ENCODE peak calls at places on chromosomes 12 and 14, in five cellular contexts. S, B, O, F and R are unnamed samples.

GRCh38 chr14:104548802-104549535 is 30.6 kb upstream of the C14orf180 start:
- DNase-seq in F (no peak), B (no peak), O (no peak), S (no peak), R (no peak)

GRCh38 chr12:13472690-13473089 is 276.2 kb downstream of the EMP1 start:
- DNase-seq in O (no peak), S (peak), F (no peak), B (no peak), R (no peak)

GRCh38 chr12:57632369-57632897 is 568 bp downstream of the B4GALNT1 start:
- DNase-seq in F (peak), S (no peak), B (no peak), O (peak), R (no peak)

GRCh38 chr14:97380539-97380941 is 583.4 kb downstream of the VRK1 start:
- DNase-seq in S (no peak), F (no peak), B (no peak), O (no peak), R (no peak)

GRCh38 chr12:26058308-26058707 is 66.5 kb downstream of the BHLHE41 start:
- DNase-seq in O (no peak), F (no peak), B (no peak), S (no peak), R (no peak)

GRCh38 chr12:124184456-124184855 is 110.4 kb upstream of the RFLNA start:
- DNase-seq in B (no peak), S (no peak), F (no peak), O (no peak), R (no peak)

GRCh38 chr14:52395728-52396127 is 81.6 kb downstream of the PTGER2 start:
- DNase-seq in S (no peak), F (no peak), O (no peak), B (no peak), R (no peak)

GRCh38 chr14:45249847-45250575 is 3.0 kb downstream of the MIS18BP1 start:
- DNase-seq in B (peak), F (no peak), O (no peak), S (peak), R (peak)

GRCh38 chr12:124883263-124883876 is 19.7 kb upstream of the SCARB1 start:
- DNase-seq in S (no peak), O (no peak), F (no peak), B (no peak), R (peak)

DNA sequence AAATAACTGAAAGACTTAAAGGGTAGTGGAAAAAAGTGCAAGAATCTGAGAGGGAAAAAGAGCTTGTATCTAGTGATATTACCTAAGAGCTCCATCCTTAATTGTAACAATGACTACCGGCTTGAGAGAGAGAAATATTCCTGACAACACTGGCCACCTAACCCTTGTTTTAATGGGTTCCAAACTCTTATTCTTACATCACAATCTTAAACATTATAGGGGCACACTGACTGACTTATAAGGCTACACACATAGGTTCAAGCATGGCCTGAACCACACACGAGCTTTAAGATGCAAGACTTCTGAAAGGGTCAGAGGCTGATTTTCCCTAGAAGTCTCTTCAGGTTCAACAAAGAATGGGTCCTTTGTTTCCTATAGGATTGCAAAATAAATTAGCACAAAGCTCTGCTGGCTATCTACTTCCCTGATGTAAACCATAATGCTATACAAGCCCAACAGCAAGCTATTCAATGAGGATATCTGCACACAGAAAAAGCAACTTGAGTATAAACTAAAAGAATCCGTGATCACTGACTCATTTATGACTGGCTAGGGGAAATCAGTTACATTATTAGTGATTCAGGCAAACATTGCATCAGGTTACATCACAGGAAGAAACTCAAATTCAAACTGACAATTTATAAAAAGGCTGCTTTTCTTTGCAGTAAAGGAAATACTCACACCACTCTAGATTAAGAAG is 8.6 kb downstream of the BTG1 start:
- DNase-seq in O (peak), S (peak), F (no peak), B (peak), R (peak)
- H3K4me3 ChIP-seq in O (peak), S (no peak), F (peak), B (no peak), R (no peak)

GRCh38 chr12:6444704-6445688 is at the start of gene CD27:
- DNase-seq in F (no peak), S (no peak), B (no peak), O (no peak), R (no peak)
- H3K4me3 ChIP-seq in F (no peak), S (no peak), B (no peak), O (no peak), R (no peak)

GRCh38 chr14:34911209-34912150 is 36.3 kb upstream of the BAZ1A start:
- DNase-seq in F (no peak), O (no peak), S (peak), B (no peak), R (peak)
- H3K4me3 ChIP-seq in F (no peak), O (no peak), S (no peak), B (no peak), R (no peak)

GRCh38 chr12:65155784-65156183 is 13.6 kb upstream of the LEMD3 start:
- DNase-seq in S (no peak), O (no peak), B (no peak), F (no peak), R (no peak)
- H3K4me3 ChIP-seq in S (no peak), O (no peak), B (no peak), F (no peak), R (no peak)

GRCh38 chr12:102539651-102540553 is 59.5 kb upstream of the IGF1 start:
- DNase-seq in O (peak), S (no peak), F (peak), B (peak), R (peak)
- H3K4me3 ChIP-seq in O (no peak), S (no peak), F (no peak), B (no peak), R (no peak)

GRCh38 chr12:68237068-68237467 is 11.5 kb upstream of the IL26 start:
- DNase-seq in S (no peak), O (no peak), B (no peak), F (no peak), R (peak)
- H3K4me3 ChIP-seq in S (no peak), O (no peak), B (no peak), F (peak), R (no peak)

DNA sequence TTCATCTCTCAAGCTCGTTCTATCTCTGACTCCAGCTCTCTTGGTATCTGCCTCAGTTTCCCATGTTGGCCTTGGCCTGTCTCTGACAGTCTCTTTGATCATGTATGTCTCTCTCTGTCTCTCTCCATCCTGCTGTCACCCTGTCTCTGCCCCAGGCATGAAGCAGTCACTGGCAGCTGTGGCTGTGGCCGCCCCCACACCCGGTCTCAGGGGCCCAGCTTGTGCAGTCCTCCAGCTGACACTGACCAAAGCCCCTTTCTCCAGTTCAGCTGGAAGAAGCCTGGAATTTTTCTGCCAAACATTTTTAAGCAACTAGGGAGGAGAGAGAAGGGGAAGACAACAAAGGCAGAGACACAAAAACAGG is 14.5 kb downstream of the DTX1 start:
- DNase-seq in O (no peak), F (no peak), S (no peak), B (no peak), R (no peak)
- H3K4me3 ChIP-seq in O (no peak), F (no peak), S (no peak), B (no peak), R (no peak)

DNA sequence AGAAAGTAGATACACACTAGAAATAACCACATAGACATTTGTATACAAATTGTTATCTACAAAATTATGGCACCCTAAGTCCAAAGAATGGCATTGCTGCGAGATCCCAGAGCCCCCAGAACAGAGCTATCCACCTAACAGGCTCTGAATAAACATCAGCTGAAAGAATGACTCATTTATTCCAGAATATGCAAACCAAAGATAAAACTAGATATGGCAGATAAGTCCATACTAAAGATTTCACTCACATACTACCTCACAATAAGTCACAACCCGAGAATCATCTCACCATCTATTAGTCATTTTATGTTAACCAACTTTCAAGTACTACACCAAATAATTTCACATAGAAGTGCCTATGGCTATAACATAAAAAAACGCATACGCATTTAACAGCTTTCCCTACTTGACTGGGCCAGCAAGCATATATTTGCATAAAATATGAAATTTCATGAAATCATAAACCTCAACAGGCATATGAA is 5.6 kb downstream of the CNIH1 start:
- DNase-seq in B (no peak), O (no peak), S (peak), F (no peak), R (peak)
- H3K4me3 ChIP-seq in B (no peak), O (no peak), S (no peak), F (no peak), R (no peak)

DNA sequence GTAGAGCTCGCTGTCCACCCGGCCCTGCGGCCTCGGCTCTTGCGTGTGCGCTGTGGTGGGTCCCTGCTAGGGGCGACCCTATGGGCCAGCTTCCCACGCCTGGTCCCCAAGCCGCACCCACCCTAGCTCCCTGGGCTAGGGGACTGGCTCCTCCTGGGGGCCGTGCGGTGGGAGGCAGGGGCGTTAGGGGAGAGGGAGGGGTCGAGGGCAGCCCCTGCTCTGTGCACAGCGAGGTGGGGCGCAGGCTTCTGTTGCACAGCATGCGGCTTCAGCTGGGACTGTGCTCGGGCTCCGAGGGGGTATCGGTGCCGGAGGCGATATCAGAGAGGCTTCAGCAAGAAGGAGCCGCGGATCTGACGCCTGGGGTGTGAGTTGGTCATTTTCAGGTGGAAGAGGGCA is 86.1 kb downstream of the ALG10 start:
- DNase-seq in B (no peak), S (no peak), O (no peak), F (no peak), R (no peak)
- H3K4me3 ChIP-seq in B (no peak), S (no peak), O (no peak), F (no peak), R (no peak)